ENCODE peak calls at places on chromosomes 4 and X, in five cellular contexts. S, F, C, K and Z are unnamed samples.

GRCh38 chrX:13868481-13869040 is 51.7 kb upstream of the GPM6B start:
- DNase-seq in S (no peak), K (no peak), F (no peak), C (no peak), Z (no peak)

GRCh38 chr4:67052981-67053380 is 492.3 kb downstream of the CENPC start:
- DNase-seq in F (no peak), S (no peak), K (no peak), C (no peak), Z (no peak)

GRCh38 chr4:175998782-175999181 is 66.9 kb upstream of the WDR17 start:
- DNase-seq in K (no peak), C (no peak), F (no peak), S (no peak), Z (no peak)

GRCh38 chr4:177066746-177067145 is 242.9 kb upstream of the NEIL3 start:
- DNase-seq in C (no peak), S (no peak), K (no peak), F (no peak), Z (no peak)

GRCh38 chr4:38416450-38417014 is 247.5 kb upstream of the KLF3 start:
- DNase-seq in C (no peak), S (no peak), F (no peak), K (no peak), Z (no peak)

GRCh38 chr4:19224820-19225219 is 1026.9 kb upstream of the SLIT2 start:
- DNase-seq in F (no peak), K (no peak), C (no peak), S (no peak), Z (no peak)

GRCh38 chr4:54527532-54527931 is 130.2 kb upstream of the KIT start:
- DNase-seq in K (no peak), C (no peak), F (no peak), S (no peak), Z (peak)

GRCh38 chrX:25015486-25016360 is at the start of gene ARX:
- DNase-seq in K (no peak), F (peak), C (peak), S (no peak), Z (no peak)

GRCh38 chrX:133884430-133885394 is 100.7 kb downstream of the GPC3 start:
- DNase-seq in C (no peak), F (no peak), S (no peak), K (no peak), Z (no peak)

GRCh38 chrX:100662791-100663190 is 18.8 kb downstream of the SRPX2 start:
- DNase-seq in C (no peak), S (no peak), F (no peak), K (no peak), Z (no peak)

GRCh38 chr4:172726001-172726423 is 442.6 kb upstream of the GALNT7 start:
- DNase-seq in S (peak), F (no peak), C (peak), K (no peak), Z (no peak)
- TF ChIP-seq EP300 in S (no peak), F (no peak), C (no peak), K (no peak), Z (no peak)

GRCh38 chr4:124933521-124933920 is 221.0 kb upstream of the ANKRD50 start:
- DNase-seq in C (no peak), S (no peak), F (no peak), K (no peak), Z (no peak)

GRCh38 chr4:124936427-124936826 is 223.9 kb upstream of the ANKRD50 start:
- DNase-seq in S (peak), K (peak), C (no peak), F (peak), Z (no peak)

GRCh38 chr4:124932447-124932846 is 219.9 kb upstream of the ANKRD50 start:
- DNase-seq in S (no peak), C (no peak), F (no peak), K (no peak), Z (no peak)

GRCh38 chr4:124934921-124935320 is 222.4 kb upstream of the ANKRD50 start:
- DNase-seq in C (no peak), S (no peak), F (no peak), K (no peak), Z (no peak)

GRCh38 chr4:124931050-124931449 is 218.5 kb upstream of the ANKRD50 start:
- DNase-seq in K (no peak), C (no peak), F (no peak), S (no peak), Z (no peak)
- TF ChIP-seq EP300 in K (no peak), C (no peak), F (no peak), S (no peak), Z (no peak)

GRCh38 chr4:147682755-147683154 is 1.2 kb downstream of the PRMT9 start:
- DNase-seq in C (no peak), S (no peak), K (no peak), F (no peak), Z (no peak)

GRCh38 chr4:147689062-147689461 is 5.1 kb upstream of the PRMT9 start:
- DNase-seq in S (no peak), C (no peak), K (no peak), F (no peak), Z (no peak)

GRCh38 chr4:147678796-147679549 is 5.0 kb downstream of the PRMT9 start:
- DNase-seq in K (no peak), S (no peak), F (no peak), C (no peak), Z (no peak)

GRCh38 chr4:147683172-147683571 is 791 bp downstream of the PRMT9 start:
- DNase-seq in S (no peak), F (no peak), C (peak), K (no peak), Z (no peak)

DNA sequence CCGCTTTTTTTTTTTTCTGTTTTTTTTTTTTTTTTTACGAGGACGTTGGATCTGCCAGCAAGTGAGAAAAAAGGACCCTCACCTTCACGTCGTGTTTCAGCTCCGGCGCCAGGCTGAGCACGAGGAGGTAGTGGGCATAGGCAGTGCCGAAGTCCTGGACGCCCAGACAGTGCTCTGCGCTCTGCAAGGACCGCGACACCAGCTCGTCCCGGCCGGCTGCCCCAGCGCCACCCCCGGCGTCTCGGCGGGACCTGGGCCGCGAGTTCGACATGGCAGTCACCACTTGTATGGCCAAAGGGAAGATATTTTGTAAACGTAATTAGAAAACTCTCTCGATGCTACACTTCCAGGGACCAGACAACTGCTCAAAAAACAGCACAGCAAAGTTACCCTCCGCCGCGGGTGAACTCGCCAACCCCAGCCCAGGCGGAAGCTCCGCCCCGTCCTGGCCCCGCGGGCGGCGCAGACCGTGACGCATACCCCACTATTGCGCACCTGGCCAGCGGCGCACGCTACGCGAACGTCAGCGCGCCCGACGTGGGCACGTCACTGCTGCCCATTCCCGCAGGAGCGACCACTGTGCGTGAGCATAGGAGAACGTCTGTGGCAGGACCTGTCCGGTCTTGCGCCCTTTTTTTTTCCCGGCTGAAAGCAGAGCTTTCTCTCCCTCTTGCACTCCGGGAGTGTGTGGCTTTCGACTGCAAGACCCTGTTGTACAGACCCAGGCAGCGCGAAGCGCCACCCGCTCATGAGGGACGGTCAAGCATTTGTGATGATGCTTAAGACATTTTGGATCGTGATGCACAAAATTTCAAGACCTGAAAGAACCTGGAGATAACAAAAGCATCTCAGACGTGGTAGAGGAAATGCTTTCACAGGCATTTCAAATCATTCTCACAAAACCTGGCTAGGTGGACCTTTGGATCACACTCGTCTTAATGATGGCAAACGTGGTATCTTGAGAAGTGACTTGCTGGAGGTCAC is at the start of gene PRMT9:
- DNase-seq in C (peak), K (peak), F (peak), S (peak), Z (peak)
- TF ChIP-seq EP300 in C (peak), K (peak), F (peak), S (peak), Z (peak)

GRCh38 chr4:53374777-53375258 is 2.6 kb upstream of the FIP1L1 start:
- DNase-seq in F (no peak), S (no peak), K (no peak), C (no peak), Z (no peak)

GRCh38 chr4:53378171-53378482 is 686 bp downstream of the FIP1L1 start:
- DNase-seq in C (no peak), K (no peak), S (no peak), F (no peak), Z (no peak)

GRCh38 chr4:53380221-53380620 is 2.8 kb downstream of the FIP1L1 start:
- DNase-seq in S (no peak), K (no peak), F (no peak), C (no peak), Z (no peak)

GRCh38 chr4:53376900-53377299 is 541 bp upstream of the FIP1L1 start:
- DNase-seq in S (no peak), K (no peak), F (no peak), C (no peak), Z (no peak)

GRCh38 chr4:53377319-53378170 is at the start of gene FIP1L1:
- DNase-seq in K (peak), S (peak), C (peak), F (peak), Z (peak)
- TF ChIP-seq EP300 in K (no peak), S (no peak), C (no peak), F (no peak), Z (no peak)

GRCh38 chr4:105708376-105709080 is at the start of the genes GSTCD and INTS12:
- DNase-seq in C (peak), F (peak), K (peak), S (peak), Z (peak)
- TF ChIP-seq EP300 in C (peak), F (no peak), K (no peak), S (no peak), Z (no peak)

GRCh38 chr4:73904491-73904890 is 35.3 kb downstream of the CXCL1 start:
- DNase-seq in S (no peak), F (no peak), C (no peak), K (no peak), Z (no peak)

GRCh38 chr4:73902038-73902637 is 32.9 kb downstream of the CXCL1 start:
- DNase-seq in S (no peak), F (no peak), K (no peak), C (no peak), Z (no peak)

GRCh38 chr4:73899321-73899720 is 30.1 kb downstream of the CXCL1 start:
- DNase-seq in C (no peak), S (no peak), K (no peak), F (no peak), Z (no peak)

GRCh38 chr4:73897380-73898136 is 28.4 kb downstream of the CXCL1 start:
- DNase-seq in C (no peak), K (no peak), F (no peak), S (no peak), Z (no peak)

GRCh38 chr4:73901031-73901430 is 31.8 kb downstream of the CXCL1 start:
- DNase-seq in F (no peak), K (no peak), C (no peak), S (no peak), Z (no peak)
- TF ChIP-seq EP300 in F (no peak), K (no peak), C (no peak), S (no peak), Z (no peak)

DNA sequence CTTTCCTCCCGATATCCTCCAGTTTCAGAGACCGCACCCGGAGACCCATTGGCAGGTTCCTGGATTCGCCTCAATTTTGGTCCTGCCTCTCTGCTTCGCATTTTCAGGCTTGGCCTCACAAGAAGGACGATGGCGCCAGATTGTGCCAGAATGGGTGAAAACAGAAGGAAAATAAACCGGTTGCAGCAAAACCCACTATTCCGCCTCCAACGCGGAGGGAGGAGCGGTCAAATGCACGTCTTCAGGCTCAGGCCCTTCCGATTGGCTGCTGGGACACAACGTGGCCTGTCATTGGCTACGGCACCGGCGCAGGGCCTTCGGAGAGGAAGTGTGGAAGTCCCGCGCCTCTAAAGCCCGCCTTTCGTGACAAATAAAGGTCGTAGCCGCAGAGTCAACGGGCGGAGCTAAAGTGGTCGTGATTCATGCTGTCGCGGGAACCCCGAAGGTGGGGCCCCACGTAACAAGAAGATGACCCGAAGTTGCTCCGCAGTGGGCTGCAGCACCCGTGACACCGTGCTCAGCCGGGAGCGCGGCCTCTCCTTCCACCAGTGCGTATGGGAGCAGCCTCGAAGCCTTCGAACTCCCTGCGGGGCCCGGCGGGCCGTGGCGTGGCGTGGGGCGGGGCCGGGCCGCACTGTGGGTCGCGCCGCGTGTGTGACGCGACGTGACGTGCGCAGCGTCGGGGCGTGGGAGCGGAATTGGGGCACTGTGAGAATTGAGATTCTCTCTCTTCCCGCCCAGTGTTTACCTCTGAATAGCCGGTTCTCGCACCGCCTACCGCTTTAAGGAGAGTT is at the start of gene THAP9:
- DNase-seq in S (peak), C (peak), F (peak), K (peak), Z (peak)
- TF ChIP-seq EP300 in S (no peak), C (no peak), F (peak), K (no peak), Z (no peak)